ENCODE peak calls at places on chromosomes 2 and 18, in ten cellular contexts. M, T, Y, F, E, L, B, R, P and C are unnamed samples.

GRCh38 chr2:48253301-48253700 is 276.7 kb upstream of the STON1 start:
- DNase-seq in E (no peak), R (no peak), F (no peak), T (no peak), P (no peak), L (no peak), B (no peak), Y (no peak), M (no peak), C (no peak)

GRCh38 chr18:78635093-78635800 is 344.4 kb upstream of the SALL3 start:
- DNase-seq in E (no peak), L (no peak), F (no peak), P (no peak), Y (no peak), T (no peak), B (no peak), M (no peak), R (no peak), C (no peak)

GRCh38 chr2:95351080-95351915 is 51.2 kb upstream of the FAHD2A start:
- DNase-seq in B (no peak), R (no peak), E (peak), P (no peak), Y (no peak), F (no peak), L (no peak), M (no peak), T (no peak), C (no peak)

GRCh38 chr2:216370961-216371633 is 1.2 kb downstream of the MARCHF4 start:
- DNase-seq in M (no peak), T (peak), F (no peak), B (no peak), E (no peak), Y (no peak), L (no peak), P (no peak), R (no peak), C (peak)

GRCh38 chr2:53820038-53820437 is 33.2 kb downstream of the ERLEC1 start:
- DNase-seq in P (no peak), L (no peak), R (no peak), T (no peak), M (no peak), F (no peak), B (no peak), E (no peak), Y (no peak), C (no peak)

GRCh38 chr2:178804791-178805190 is 2.4 kb downstream of the TTN start:
- DNase-seq in E (no peak), M (no peak), F (peak), L (no peak), P (no peak), B (peak), Y (no peak), T (peak), R (no peak), C (no peak)

GRCh38 chr18:42174909-42175308 is 219.9 kb downstream of the PIK3C3 start:
- DNase-seq in Y (no peak), E (no peak), B (no peak), M (no peak), P (no peak), L (peak), R (no peak), F (no peak), T (peak), C (peak)

GRCh38 chr2:85452237-85452636 is 33.7 kb downstream of the SH2D6 start:
- DNase-seq in P (no peak), B (no peak), Y (no peak), R (no peak), T (no peak), F (no peak), E (no peak), M (no peak), L (no peak), C (no peak)

GRCh38 chr2:159086332-159086731 is 117.9 kb downstream of the TANC1 start:
- DNase-seq in L (no peak), P (no peak), E (no peak), M (no peak), R (peak), T (no peak), Y (peak), B (peak), F (no peak), C (no peak)

GRCh38 chr2:111662771-111663470 is 221.1 kb downstream of the ANAPC1 start:
- DNase-seq in P (no peak), F (no peak), T (peak), M (no peak), E (peak), L (peak), B (peak), Y (no peak), R (no peak), C (no peak)

GRCh38 chr2:45643095-45643494 is 8.4 kb upstream of the PRKCE start:
- DNase-seq in P (no peak), Y (no peak), R (no peak), L (no peak), E (no peak), M (no peak), B (peak), F (no peak), T (peak), C (peak)

GRCh38 chr2:96550787-96551604 is 14.4 kb downstream of the ARID5A start:
- DNase-seq in M (no peak), R (no peak), P (no peak), L (peak), E (no peak), Y (no peak), F (no peak), T (no peak), B (no peak), C (no peak)

GRCh38 chr2:33272001-33272400 is 204.4 kb upstream of the RASGRP3 start:
- DNase-seq in Y (no peak), B (peak), E (no peak), R (no peak), F (no peak), T (peak), M (no peak), P (no peak), L (peak), C (peak)

GRCh38 chr2:191063584-191063983 is 49.6 kb upstream of the STAT1 start:
- DNase-seq in F (no peak), L (no peak), T (no peak), R (no peak), Y (no peak), E (no peak), P (no peak), M (no peak), B (no peak), C (no peak)

GRCh38 chr18:67483237-67483636 is 33.3 kb downstream of the DSEL start:
- DNase-seq in R (no peak), T (no peak), E (no peak), L (no peak), F (no peak), B (no peak), Y (no peak), P (no peak), M (no peak), C (peak)

GRCh38 chr2:197215988-197216979 is 94.3 kb downstream of the ANKRD44 start:
- DNase-seq in P (no peak), F (no peak), R (no peak), B (peak), Y (no peak), E (no peak), T (peak), L (peak), M (peak), C (no peak)

GRCh38 chr2:43102366-43103092 is 123.9 kb downstream of the ZFP36L2 start:
- DNase-seq in L (no peak), T (no peak), R (no peak), M (no peak), P (no peak), B (peak), E (no peak), Y (no peak), F (no peak), C (no peak)

GRCh38 chr2:182904844-182905243 is 38.4 kb upstream of the FRZB start:
- DNase-seq in B (no peak), Y (no peak), F (no peak), P (no peak), E (no peak), R (no peak), T (no peak), M (no peak), L (no peak), C (no peak)

GRCh38 chr2:127104881-127105655 is 1.9 kb downstream of the BIN1 start:
- DNase-seq in P (no peak), T (peak), E (no peak), F (no peak), Y (no peak), L (no peak), R (no peak), B (peak), M (no peak), C (no peak)

GRCh38 chr2:74742486-74742885 is 88.4 kb downstream of the SEMA4F start:
- DNase-seq in M (no peak), P (no peak), R (no peak), E (no peak), L (no peak), B (no peak), T (no peak), Y (no peak), F (no peak), C (no peak)

GRCh38 chr2:112480540-112481049 is 1.4 kb upstream of the TTL start:
- DNase-seq in L (no peak), P (peak), E (no peak), F (no peak), R (no peak), T (no peak), M (peak), B (no peak), Y (no peak), C (no peak)